ENCODE peak calls at places on chromosomes 5 and 9, in seven cellular contexts. V is activated CD4-positive, alpha-beta T cell treated with anti-CD3 and anti-CD28 coated beads, Interleukin-2, amount 50 U/mL, for 1 hour; H is stimulated activated CD8-positive, alpha-beta memory T cell treated with anti-CD3 and anti-CD28 coated beads, Interleukin-4, amount 100 ng/mL, for 24 hours; Y is erythroblast; C is D721Med; B is endothelial cell; U is lung. Z is an unnamed sample.

GRCh38 chr9:99489043-99489378 is 266.9 kb downstream of the SEC61B start:
- DNase-seq in V (no peak), H (no peak), Y (no peak), C (no peak), B (no peak), U (no peak), Z (no peak)

GRCh38 chr5:138491669-138492551 is 26.6 kb downstream of the EGR1 start:
- DNase-seq in V (peak; percentile 83), H (peak; percentile 68), Y (peak; percentile 92), C (peak; percentile 65), B (peak; percentile 71), U (peak; percentile 90), Z (peak; percentile 77)

GRCh38 chr5:132498686-132499271 is 8.2 kb upstream of the IRF1 start:
- DNase-seq in V (no peak), H (no peak), Y (no peak), C (no peak), B (no peak), U (no peak), Z (no peak)

GRCh38 chr9:134733480-134734232 is 92.1 kb downstream of the COL5A1 start:
- DNase-seq in V (no peak), H (no peak), Y (no peak), C (no peak), B (no peak), U (no peak), Z (no peak)

GRCh38 chr5:141716468-141716867 is 34.4 kb upstream of the ARAP3 start:
- DNase-seq in V (no peak), H (no peak), Y (no peak), C (no peak), B (no peak), U (no peak), Z (no peak)

GRCh38 chr9:95045751-95046150 is 271.8 kb downstream of the FANCC start:
- DNase-seq in V (no peak), H (no peak), Y (no peak), C (no peak), B (no peak), U (no peak), Z (no peak)

GRCh38 chr9:89246840-89247239 is 64.2 kb upstream of the CKS2 start:
- DNase-seq in V (no peak), H (no peak), Y (no peak), C (no peak), B (no peak), U (no peak), Z (no peak)

GRCh38 chr9:83147487-83148149 is 84.7 kb upstream of the RASEF start:
- DNase-seq in V (no peak), H (no peak), Y (no peak), C (no peak), B (no peak), U (no peak), Z (no peak)

GRCh38 chr5:3043600-3043999 is 292.1 kb upstream of the IRX2 start:
- DNase-seq in V (no peak), H (no peak), Y (no peak), C (no peak), B (no peak), U (no peak), Z (no peak)

GRCh38 chr5:122067330-122067885 is 10.7 kb downstream of the LOX start:
- DNase-seq in V (no peak), H (no peak), Y (no peak), C (no peak), B (no peak), U (no peak), Z (no peak)

GRCh38 chr9:16960084-16960483 is 89.6 kb upstream of the BNC2 start:
- DNase-seq in V (no peak), H (no peak), Y (no peak), C (no peak), B (no peak), U (no peak), Z (no peak)

Z was measured in activated T-cell treated with anti-CD3 and anti-CD28 coated beads for 1 hour.